ENCODE peak calls at places on chromosomes 1 and 21, in nine cellular contexts. One of them, this sample, is unnamed.

GRCh38 chr1:206705187-206705586 is 20.5 kb downstream of the MAPKAPK2 start:
- DNase-seq in WTC11: no peak
- DNase-seq in D721Med: no peak
- DNase-seq in mammary epithelial cell: no peak
- DNase-seq in nephron progenitor cell: no peak
- DNase-seq in spleen: no peak
- DNase-seq in heart left ventricle: no peak
- DNase-seq in right lobe of liver: no peak
- DNase-seq in Calu3: no peak
- DNase-seq in this sample: no peak

GRCh38 chr1:244391761-244392160 is 59.9 kb downstream of the ADSS2 start:
- DNase-seq in WTC11: no peak
- DNase-seq in D721Med: no peak
- DNase-seq in mammary epithelial cell: peak
- DNase-seq in nephron progenitor cell: no peak
- DNase-seq in spleen: no peak
- DNase-seq in heart left ventricle: no peak
- DNase-seq in right lobe of liver: no peak
- DNase-seq in Calu3: no peak
- DNase-seq in this sample: no peak

GRCh38 chr1:93042134-93042821 is 36.8 kb upstream of the MTF2 start:
- DNase-seq in WTC11: no peak
- DNase-seq in D721Med: no peak
- DNase-seq in mammary epithelial cell: no peak
- DNase-seq in nephron progenitor cell: no peak
- DNase-seq in spleen: no peak
- DNase-seq in heart left ventricle: no peak
- DNase-seq in right lobe of liver: no peak
- DNase-seq in Calu3: no peak
- DNase-seq in this sample: no peak

GRCh38 chr1:117633068-117633345 is 27.2 kb downstream of the TENT5C start:
- DNase-seq in WTC11: no peak
- DNase-seq in D721Med: no peak
- DNase-seq in mammary epithelial cell: no peak
- DNase-seq in nephron progenitor cell: no peak
- DNase-seq in spleen: peak
- DNase-seq in heart left ventricle: no peak
- DNase-seq in right lobe of liver: no peak
- DNase-seq in Calu3: no peak
- DNase-seq in this sample: no peak

GRCh38 chr1:243345205-243345604 is 89.4 kb downstream of the SDCCAG8 start:
- DNase-seq in WTC11: no peak
- DNase-seq in D721Med: no peak
- DNase-seq in mammary epithelial cell: no peak
- DNase-seq in nephron progenitor cell: no peak
- DNase-seq in spleen: no peak
- DNase-seq in heart left ventricle: no peak
- DNase-seq in right lobe of liver: peak
- DNase-seq in Calu3: peak
- DNase-seq in this sample: no peak

GRCh38 chr1:155827450-155827849 is 29.6 kb downstream of the GON4L start:
- DNase-seq in WTC11: no peak
- DNase-seq in D721Med: no peak
- DNase-seq in mammary epithelial cell: no peak
- DNase-seq in nephron progenitor cell: no peak
- DNase-seq in spleen: no peak
- DNase-seq in heart left ventricle: no peak
- DNase-seq in right lobe of liver: no peak
- DNase-seq in Calu3: no peak
- DNase-seq in this sample: no peak

GRCh38 chr1:62621907-62622306 is 24.6 kb downstream of the ANGPTL3 start:
- DNase-seq in WTC11: no peak
- DNase-seq in D721Med: no peak
- DNase-seq in mammary epithelial cell: peak
- DNase-seq in nephron progenitor cell: no peak
- DNase-seq in spleen: no peak
- DNase-seq in heart left ventricle: no peak
- DNase-seq in right lobe of liver: peak
- DNase-seq in Calu3: peak
- DNase-seq in this sample: no peak

GRCh38 chr1:229229137-229229720 is 41.7 kb upstream of the RAB4A start:
- DNase-seq in WTC11: no peak
- DNase-seq in D721Med: no peak
- DNase-seq in mammary epithelial cell: peak
- DNase-seq in nephron progenitor cell: peak
- DNase-seq in spleen: no peak
- DNase-seq in heart left ventricle: no peak
- DNase-seq in right lobe of liver: no peak
- DNase-seq in Calu3: peak
- DNase-seq in this sample: no peak

GRCh38 chr21:46461909-46462308 is 3.2 kb downstream of the DIP2A start:
- DNase-seq in WTC11: no peak
- DNase-seq in D721Med: no peak
- DNase-seq in mammary epithelial cell: no peak
- DNase-seq in nephron progenitor cell: no peak
- DNase-seq in spleen: no peak
- DNase-seq in heart left ventricle: no peak
- DNase-seq in right lobe of liver: no peak
- DNase-seq in Calu3: no peak
- DNase-seq in this sample: no peak

GRCh38 chr1:21781971-21782867 is 730 bp downstream of the USP48 start:
- DNase-seq in WTC11: no peak
- DNase-seq in D721Med: no peak
- DNase-seq in mammary epithelial cell: peak
- DNase-seq in nephron progenitor cell: peak
- DNase-seq in spleen: no peak
- DNase-seq in heart left ventricle: peak
- DNase-seq in right lobe of liver: no peak
- DNase-seq in Calu3: peak
- DNase-seq in this sample: peak

GRCh38 chr1:94285026-94285654 is 47.8 kb upstream of the ARHGAP29 start:
- DNase-seq in WTC11: no peak
- DNase-seq in D721Med: no peak
- DNase-seq in mammary epithelial cell: peak
- DNase-seq in nephron progenitor cell: no peak
- DNase-seq in spleen: no peak
- DNase-seq in heart left ventricle: no peak
- DNase-seq in right lobe of liver: no peak
- DNase-seq in Calu3: no peak
- DNase-seq in this sample: no peak

GRCh38 chr1:7218210-7218832 is 433.1 kb downstream of the CAMTA1 start:
- DNase-seq in WTC11: peak
- DNase-seq in D721Med: no peak
- DNase-seq in mammary epithelial cell: peak
- DNase-seq in nephron progenitor cell: peak
- DNase-seq in spleen: no peak
- DNase-seq in heart left ventricle: no peak
- DNase-seq in right lobe of liver: no peak
- DNase-seq in Calu3: peak
- DNase-seq in this sample: no peak

DNA sequence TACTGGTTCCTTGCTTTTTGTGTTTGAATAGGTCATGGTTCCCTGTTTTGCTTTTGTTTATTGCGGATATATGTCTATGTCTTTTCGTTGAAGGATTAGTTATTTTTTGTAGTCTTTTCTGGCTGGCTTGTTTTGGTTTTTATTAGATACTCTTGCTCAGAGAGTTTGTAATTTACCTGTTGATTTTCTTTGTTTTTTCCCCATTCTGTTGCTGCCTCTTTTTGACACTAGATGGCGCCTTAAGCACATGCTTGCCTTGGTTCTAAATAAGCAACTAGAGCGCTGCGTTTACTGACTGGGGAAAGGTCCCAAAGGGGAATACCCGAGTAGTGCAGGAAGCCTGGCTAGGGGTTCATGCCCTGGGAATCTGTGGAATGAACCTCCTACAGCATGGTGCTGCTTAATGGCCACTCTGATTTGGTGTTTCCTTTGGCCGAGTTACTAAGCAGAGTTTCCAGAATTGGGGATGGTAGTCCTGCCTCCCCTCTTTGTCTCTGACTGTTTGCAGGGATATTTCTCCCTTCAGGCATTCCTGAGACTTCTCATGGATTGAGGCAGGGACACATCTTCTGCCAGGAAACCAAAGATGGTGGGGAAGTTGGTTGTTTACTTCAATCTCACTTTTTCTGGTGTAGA is 143.2 kb downstream of the PTPRU start:
- DNase-seq in WTC11: peak
- DNase-seq in D721Med: peak
- DNase-seq in mammary epithelial cell: peak
- DNase-seq in nephron progenitor cell: no peak
- DNase-seq in spleen: no peak
- DNase-seq in heart left ventricle: no peak
- DNase-seq in right lobe of liver: no peak
- DNase-seq in Calu3: no peak
- DNase-seq in this sample: peak
- TF ChIP-seq CTCF in WTC11: peak
- TF ChIP-seq CTCF in D721Med: peak
- TF ChIP-seq CTCF in mammary epithelial cell: peak
- TF ChIP-seq CTCF in nephron progenitor cell: peak
- TF ChIP-seq CTCF in spleen: no peak
- TF ChIP-seq CTCF in heart left ventricle: no peak
- TF ChIP-seq CTCF in right lobe of liver: peak
- TF ChIP-seq CTCF in Calu3: peak
- TF ChIP-seq CTCF in this sample: peak

DNA sequence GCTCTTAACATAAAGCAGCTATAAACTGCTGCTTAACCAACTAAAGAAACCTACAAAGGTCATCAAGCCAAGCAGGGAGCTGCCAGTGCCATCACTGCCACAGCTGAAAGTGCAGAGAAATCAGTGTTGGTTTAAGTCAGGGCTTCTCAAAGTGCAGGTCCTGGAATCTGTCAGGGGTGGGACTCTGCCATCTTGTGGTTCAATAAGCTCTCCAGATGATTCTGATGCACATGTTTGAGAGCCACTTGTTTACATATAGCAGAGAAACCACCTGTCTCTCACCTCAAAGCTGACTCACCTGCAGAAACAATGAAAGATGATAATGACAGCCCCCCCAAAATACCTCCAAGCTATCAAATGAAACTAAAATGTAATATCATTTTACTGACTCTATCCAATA is 49.3 kb downstream of the SH3GLB1 start:
- DNase-seq in WTC11: no peak
- DNase-seq in D721Med: no peak
- DNase-seq in mammary epithelial cell: peak
- DNase-seq in nephron progenitor cell: no peak
- DNase-seq in spleen: no peak
- DNase-seq in heart left ventricle: no peak
- DNase-seq in right lobe of liver: no peak
- DNase-seq in Calu3: no peak
- DNase-seq in this sample: no peak
- TF ChIP-seq CTCF in WTC11: no peak
- TF ChIP-seq CTCF in D721Med: no peak
- TF ChIP-seq CTCF in mammary epithelial cell: peak
- TF ChIP-seq CTCF in nephron progenitor cell: no peak
- TF ChIP-seq CTCF in spleen: no peak
- TF ChIP-seq CTCF in heart left ventricle: no peak
- TF ChIP-seq CTCF in right lobe of liver: no peak
- TF ChIP-seq CTCF in Calu3: no peak
- TF ChIP-seq CTCF in this sample: no peak

DNA sequence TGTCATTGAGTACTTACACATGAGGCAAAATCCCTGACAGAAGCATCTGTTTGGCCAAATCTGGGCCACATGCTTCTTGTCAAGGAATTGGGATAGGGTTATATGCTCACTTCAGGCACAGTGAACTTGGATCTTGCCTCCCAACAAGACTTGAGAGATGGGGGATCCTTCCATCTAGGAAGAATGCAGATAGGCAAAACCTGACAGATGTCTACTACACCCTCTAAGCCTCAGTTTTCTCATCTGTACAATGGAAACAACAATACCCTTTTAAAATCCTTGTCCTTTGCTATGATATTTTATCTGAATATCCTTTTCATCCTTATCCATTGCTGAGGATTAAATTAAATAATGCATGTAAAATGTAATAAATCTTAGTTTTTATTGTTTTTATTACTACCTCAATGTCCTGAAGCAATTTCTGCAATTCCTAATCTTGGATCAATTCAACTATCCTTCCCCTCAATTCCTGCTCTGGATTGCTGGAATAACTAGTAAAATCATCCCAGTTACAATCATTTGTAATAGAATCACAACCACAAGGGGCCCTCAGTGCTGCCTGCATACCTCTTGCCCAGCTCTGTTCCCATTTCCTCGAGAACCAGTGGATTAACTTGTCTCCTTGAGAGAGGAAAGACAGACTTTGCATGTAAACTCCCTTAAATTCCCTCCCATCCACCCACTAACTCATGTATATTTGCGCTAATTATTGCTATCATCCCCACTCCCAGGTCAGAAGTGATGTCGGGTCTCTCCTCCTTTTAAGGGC is 8.1 kb upstream of the XPR1 start:
- DNase-seq in WTC11: peak
- DNase-seq in D721Med: no peak
- DNase-seq in mammary epithelial cell: no peak
- DNase-seq in nephron progenitor cell: no peak
- DNase-seq in spleen: no peak
- DNase-seq in heart left ventricle: no peak
- DNase-seq in right lobe of liver: no peak
- DNase-seq in Calu3: peak
- DNase-seq in this sample: no peak
- TF ChIP-seq CTCF in WTC11: no peak
- TF ChIP-seq CTCF in D721Med: peak
- TF ChIP-seq CTCF in mammary epithelial cell: peak
- TF ChIP-seq CTCF in nephron progenitor cell: no peak
- TF ChIP-seq CTCF in spleen: no peak
- TF ChIP-seq CTCF in heart left ventricle: peak
- TF ChIP-seq CTCF in right lobe of liver: peak
- TF ChIP-seq CTCF in Calu3: peak
- TF ChIP-seq CTCF in this sample: no peak

GRCh38 chr1:151885479-151885878 is 23.8 kb downstream of the THEM4 start:
- DNase-seq in WTC11: no peak
- DNase-seq in D721Med: no peak
- DNase-seq in mammary epithelial cell: peak
- DNase-seq in nephron progenitor cell: no peak
- DNase-seq in spleen: no peak
- DNase-seq in heart left ventricle: no peak
- DNase-seq in right lobe of liver: no peak
- DNase-seq in Calu3: no peak
- DNase-seq in this sample: no peak

GRCh38 chr1:151881479-151881878 is 27.8 kb downstream of the THEM4 start:
- DNase-seq in WTC11: no peak
- DNase-seq in D721Med: no peak
- DNase-seq in mammary epithelial cell: no peak
- DNase-seq in nephron progenitor cell: no peak
- DNase-seq in spleen: no peak
- DNase-seq in heart left ventricle: no peak
- DNase-seq in right lobe of liver: no peak
- DNase-seq in Calu3: no peak
- DNase-seq in this sample: no peak

GRCh38 chr1:151887028-151887427 is 22.3 kb downstream of the THEM4 start:
- DNase-seq in WTC11: no peak
- DNase-seq in D721Med: no peak
- DNase-seq in mammary epithelial cell: peak
- DNase-seq in nephron progenitor cell: no peak
- DNase-seq in spleen: no peak
- DNase-seq in heart left ventricle: no peak
- DNase-seq in right lobe of liver: no peak
- DNase-seq in Calu3: peak
- DNase-seq in this sample: no peak

GRCh38 chr1:151882466-151882865 is 26.8 kb downstream of the THEM4 start:
- DNase-seq in WTC11: no peak
- DNase-seq in D721Med: no peak
- DNase-seq in mammary epithelial cell: no peak
- DNase-seq in nephron progenitor cell: no peak
- DNase-seq in spleen: no peak
- DNase-seq in heart left ventricle: no peak
- DNase-seq in right lobe of liver: no peak
- DNase-seq in Calu3: no peak
- DNase-seq in this sample: no peak
- TF ChIP-seq CTCF in WTC11: no peak
- TF ChIP-seq CTCF in D721Med: no peak
- TF ChIP-seq CTCF in mammary epithelial cell: no peak
- TF ChIP-seq CTCF in nephron progenitor cell: no peak
- TF ChIP-seq CTCF in spleen: no peak
- TF ChIP-seq CTCF in heart left ventricle: no peak
- TF ChIP-seq CTCF in right lobe of liver: no peak
- TF ChIP-seq CTCF in Calu3: no peak
- TF ChIP-seq CTCF in this sample: no peak

This sample was measured in mesothelial cell of epicardium.